ENCODE peak calls at places on chromosome X, in seven cellular contexts. One of them, this sample, is unnamed. For H3K36me3 and H3K27me3, the result is how much of the 10 kb centered on the place peaks cover.

GRCh38 chrX:35809816-35810215 is 11.7 kb downstream of the MAGEB16 start:
- DNase-seq in esophagus muscularis mucosa: no peak
- DNase-seq in mammary epithelial cell: no peak
- DNase-seq in body of pancreas: no peak
- DNase-seq in tibial nerve: no peak
- DNase-seq in NT2/D1: no peak
- DNase-seq in iPS DF 6.9: no peak
- DNase-seq in this sample: no peak

GRCh38 chrX:10165580-10166247 is 8.9 kb downstream of the CLCN4 start:
- DNase-seq in esophagus muscularis mucosa: no peak
- DNase-seq in tibial nerve: no peak
- DNase-seq in iPS DF 6.9: no peak
- DNase-seq in NT2/D1: no peak
- DNase-seq in body of pancreas: no peak
- DNase-seq in mammary epithelial cell: no peak
- DNase-seq in this sample: no peak

GRCh38 chrX:20487227-20487626 is 220.5 kb upstream of the RPS6KA3 start:
- DNase-seq in mammary epithelial cell: peak
- DNase-seq in NT2/D1: no peak
- DNase-seq in esophagus muscularis mucosa: no peak
- DNase-seq in body of pancreas: no peak
- DNase-seq in tibial nerve: no peak
- DNase-seq in iPS DF 6.9: no peak
- DNase-seq in this sample: no peak

GRCh38 chrX:124208675-124209074 is 123.8 kb upstream of the TEX13D start:
- DNase-seq in mammary epithelial cell: no peak
- DNase-seq in NT2/D1: no peak
- DNase-seq in iPS DF 6.9: no peak
- DNase-seq in body of pancreas: no peak
- DNase-seq in tibial nerve: no peak
- DNase-seq in esophagus muscularis mucosa: no peak
- DNase-seq in this sample: no peak

GRCh38 chrX:63275127-63275526 is 76.0 kb downstream of the SPIN4 start:
- DNase-seq in body of pancreas: peak
- DNase-seq in NT2/D1: peak
- DNase-seq in iPS DF 6.9: peak
- DNase-seq in mammary epithelial cell: peak
- DNase-seq in tibial nerve: no peak
- DNase-seq in esophagus muscularis mucosa: no peak
- DNase-seq in this sample: peak

GRCh38 chrX:128807367-128807766 is 715.9 kb downstream of the SMARCA1 start:
- DNase-seq in esophagus muscularis mucosa: no peak
- DNase-seq in body of pancreas: peak
- DNase-seq in tibial nerve: no peak
- DNase-seq in iPS DF 6.9: no peak
- DNase-seq in NT2/D1: no peak
- DNase-seq in mammary epithelial cell: no peak
- DNase-seq in this sample: no peak

GRCh38 chrX:42149281-42149680 is 225.9 kb upstream of the CASK start:
- DNase-seq in esophagus muscularis mucosa: no peak
- DNase-seq in mammary epithelial cell: no peak
- DNase-seq in NT2/D1: no peak
- DNase-seq in tibial nerve: no peak
- DNase-seq in iPS DF 6.9: no peak
- DNase-seq in body of pancreas: no peak
- DNase-seq in this sample: no peak

GRCh38 chrX:66675541-66675940 is 36.7 kb upstream of the EDA2R start:
- DNase-seq in tibial nerve: no peak
- DNase-seq in iPS DF 6.9: no peak
- DNase-seq in NT2/D1: no peak
- DNase-seq in body of pancreas: no peak
- DNase-seq in esophagus muscularis mucosa: no peak
- DNase-seq in mammary epithelial cell: no peak
- DNase-seq in this sample: no peak

GRCh38 chrX:70720721-70721120 is 187.8 kb downstream of the TEX11 start:
- DNase-seq in mammary epithelial cell: no peak
- DNase-seq in NT2/D1: no peak
- DNase-seq in esophagus muscularis mucosa: no peak
- DNase-seq in iPS DF 6.9: no peak
- DNase-seq in body of pancreas: no peak
- DNase-seq in tibial nerve: no peak
- DNase-seq in this sample: no peak

GRCh38 chrX:119206203-119206602 is 29.9 kb upstream of the PGRMC1 start:
- DNase-seq in body of pancreas: no peak
- DNase-seq in esophagus muscularis mucosa: no peak
- DNase-seq in mammary epithelial cell: no peak
- DNase-seq in iPS DF 6.9: no peak
- DNase-seq in NT2/D1: no peak
- DNase-seq in tibial nerve: no peak
- DNase-seq in this sample: no peak

GRCh38 chrX:51461053-51462050 is 35.0 kb downstream of the NUDT11 start:
- DNase-seq in NT2/D1: no peak
- DNase-seq in tibial nerve: peak
- DNase-seq in esophagus muscularis mucosa: no peak
- DNase-seq in mammary epithelial cell: peak
- DNase-seq in body of pancreas: no peak
- DNase-seq in iPS DF 6.9: no peak
- DNase-seq in this sample: no peak

GRCh38 chrX:114924846-114925245 is 92.6 kb downstream of the IL13RA2 start:
- DNase-seq in esophagus muscularis mucosa: no peak
- DNase-seq in iPS DF 6.9: no peak
- DNase-seq in tibial nerve: no peak
- DNase-seq in body of pancreas: no peak
- DNase-seq in mammary epithelial cell: peak
- DNase-seq in NT2/D1: peak
- DNase-seq in this sample: no peak

GRCh38 chrX:72097081-72097480 is 34.6 kb downstream of the RTL5 start:
- DNase-seq in body of pancreas: no peak
- DNase-seq in NT2/D1: no peak
- DNase-seq in esophagus muscularis mucosa: no peak
- DNase-seq in mammary epithelial cell: no peak
- DNase-seq in tibial nerve: no peak
- DNase-seq in iPS DF 6.9: no peak
- DNase-seq in this sample: no peak

GRCh38 chrX:132463411-132463810 is 25.4 kb downstream of the MBNL3 start:
- DNase-seq in NT2/D1: peak
- DNase-seq in body of pancreas: peak
- DNase-seq in tibial nerve: no peak
- DNase-seq in iPS DF 6.9: no peak
- DNase-seq in mammary epithelial cell: no peak
- DNase-seq in esophagus muscularis mucosa: no peak
- DNase-seq in this sample: peak

GRCh38 chrX:9318213-9318612 is 146.6 kb upstream of the TBL1X start:
- DNase-seq in iPS DF 6.9: no peak
- DNase-seq in tibial nerve: no peak
- DNase-seq in NT2/D1: no peak
- DNase-seq in mammary epithelial cell: no peak
- DNase-seq in body of pancreas: no peak
- DNase-seq in esophagus muscularis mucosa: no peak
- DNase-seq in this sample: no peak

GRCh38 chrX:40073439-40074054 is 24.2 kb downstream of the BCOR start:
- DNase-seq in esophagus muscularis mucosa: no peak
- DNase-seq in iPS DF 6.9: no peak
- DNase-seq in tibial nerve: no peak
- DNase-seq in body of pancreas: no peak
- DNase-seq in NT2/D1: no peak
- DNase-seq in mammary epithelial cell: no peak
- DNase-seq in this sample: no peak

GRCh38 chrX:40074080-40074958 is 23.4 kb downstream of the BCOR start:
- DNase-seq in mammary epithelial cell: no peak
- DNase-seq in esophagus muscularis mucosa: no peak
- DNase-seq in tibial nerve: no peak
- DNase-seq in iPS DF 6.9: no peak
- DNase-seq in NT2/D1: no peak
- DNase-seq in body of pancreas: no peak
- DNase-seq in this sample: no peak

GRCh38 chrX:40074959-40075332 is 22.8 kb downstream of the BCOR start:
- DNase-seq in esophagus muscularis mucosa: no peak
- DNase-seq in mammary epithelial cell: no peak
- DNase-seq in NT2/D1: no peak
- DNase-seq in tibial nerve: no peak
- DNase-seq in body of pancreas: no peak
- DNase-seq in iPS DF 6.9: no peak
- DNase-seq in this sample: no peak

GRCh38 chrX:40068048-40068447 is 29.7 kb downstream of the BCOR start:
- DNase-seq in body of pancreas: no peak
- DNase-seq in mammary epithelial cell: peak
- DNase-seq in tibial nerve: no peak
- DNase-seq in esophagus muscularis mucosa: no peak
- DNase-seq in iPS DF 6.9: no peak
- DNase-seq in NT2/D1: no peak
- DNase-seq in this sample: peak

GRCh38 chrX:40072246-40072645 is 25.5 kb downstream of the BCOR start:
- DNase-seq in esophagus muscularis mucosa: no peak
- DNase-seq in mammary epithelial cell: no peak
- DNase-seq in body of pancreas: no peak
- DNase-seq in tibial nerve: no peak
- DNase-seq in NT2/D1: no peak
- DNase-seq in iPS DF 6.9: no peak
- DNase-seq in this sample: no peak
- H3K36me3 ChIP-seq in esophagus muscularis mucosa: half or more
- H3K36me3 ChIP-seq in mammary epithelial cell: under half
- H3K36me3 ChIP-seq in body of pancreas: under half
- H3K36me3 ChIP-seq in tibial nerve: under half
- H3K36me3 ChIP-seq in NT2/D1: half or more
- H3K36me3 ChIP-seq in iPS DF 6.9: under half
- H3K36me3 ChIP-seq in this sample: under half

GRCh38 chrX:6203462-6204215 is 25.0 kb downstream of the NLGN4X start:
- DNase-seq in tibial nerve: no peak
- DNase-seq in NT2/D1: no peak
- DNase-seq in body of pancreas: no peak
- DNase-seq in mammary epithelial cell: no peak
- DNase-seq in iPS DF 6.9: no peak
- DNase-seq in esophagus muscularis mucosa: no peak
- DNase-seq in this sample: no peak
- H3K27me3 ChIP-seq in tibial nerve: under half
- H3K27me3 ChIP-seq in NT2/D1: under half
- H3K27me3 ChIP-seq in body of pancreas: under half
- H3K27me3 ChIP-seq in mammary epithelial cell: under half
- H3K27me3 ChIP-seq in iPS DF 6.9: under half
- H3K27me3 ChIP-seq in esophagus muscularis mucosa: under half
- H3K27me3 ChIP-seq in this sample: under half

DNA sequence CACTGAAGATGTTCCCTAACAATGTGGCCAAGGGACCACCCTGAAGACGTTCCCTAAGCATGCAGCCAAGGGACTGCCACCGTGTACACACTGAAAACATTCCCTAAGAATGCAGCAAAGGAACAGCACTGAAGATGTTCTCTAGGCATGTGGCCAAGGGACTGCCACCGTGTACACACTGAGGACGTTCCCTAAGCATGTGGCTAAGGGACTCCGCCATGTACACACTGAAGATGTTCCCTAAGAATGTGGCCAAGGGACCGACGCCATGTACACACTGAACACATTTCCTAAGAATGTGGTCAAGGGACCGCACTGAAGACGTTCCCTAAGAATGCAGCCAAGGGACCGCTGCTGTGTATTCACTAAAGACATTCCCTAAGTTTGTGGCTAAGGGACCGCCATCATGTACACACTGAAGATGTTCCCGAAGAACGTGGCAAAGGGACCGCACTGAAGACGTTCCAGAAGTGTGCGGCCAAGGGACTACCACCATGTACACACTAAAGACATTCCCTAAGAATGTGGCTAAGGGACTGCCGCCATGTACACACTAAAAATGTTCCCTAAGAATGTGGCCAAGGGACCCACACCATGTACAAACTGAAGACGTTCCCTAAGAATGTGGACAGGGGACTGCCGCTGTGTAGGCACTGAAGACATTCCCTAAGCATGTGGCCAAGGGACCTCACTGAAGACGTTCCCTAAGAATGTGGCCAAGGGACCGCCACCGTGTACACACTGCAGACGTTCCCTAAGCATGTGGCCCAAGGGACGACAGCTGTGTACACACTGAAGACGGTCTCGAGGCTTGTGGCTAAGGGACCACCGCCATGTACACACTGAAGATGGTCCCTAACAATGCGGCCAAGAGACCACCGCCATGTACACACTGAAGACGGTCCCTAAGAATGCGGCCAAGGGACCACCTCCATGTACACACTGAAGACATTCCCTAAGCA is 54.8 kb downstream of the DHRSX start:
- DNase-seq in mammary epithelial cell: no peak
- DNase-seq in iPS DF 6.9: no peak
- DNase-seq in NT2/D1: no peak
- DNase-seq in tibial nerve: no peak
- DNase-seq in esophagus muscularis mucosa: no peak
- DNase-seq in body of pancreas: no peak
- DNase-seq in this sample: no peak
- H3K36me3 ChIP-seq in mammary epithelial cell: under half
- H3K36me3 ChIP-seq in iPS DF 6.9: under half
- H3K36me3 ChIP-seq in NT2/D1: under half
- H3K36me3 ChIP-seq in tibial nerve: under half
- H3K36me3 ChIP-seq in esophagus muscularis mucosa: under half
- H3K36me3 ChIP-seq in body of pancreas: under half
- H3K36me3 ChIP-seq in this sample: under half

GRCh38 chrX:153646620-153647373 is at the start of gene DUSP9:
- DNase-seq in body of pancreas: peak
- DNase-seq in iPS DF 6.9: no peak
- DNase-seq in tibial nerve: no peak
- DNase-seq in esophagus muscularis mucosa: no peak
- DNase-seq in NT2/D1: no peak
- DNase-seq in mammary epithelial cell: no peak
- DNase-seq in this sample: peak

GRCh38 chrX:153645151-153645550 is 1.9 kb upstream of the DUSP9 start:
- DNase-seq in tibial nerve: no peak
- DNase-seq in mammary epithelial cell: no peak
- DNase-seq in iPS DF 6.9: no peak
- DNase-seq in body of pancreas: no peak
- DNase-seq in NT2/D1: no peak
- DNase-seq in esophagus muscularis mucosa: no peak
- DNase-seq in this sample: peak

GRCh38 chrX:153647461-153648357 is 706 bp downstream of the DUSP9 start:
- DNase-seq in esophagus muscularis mucosa: no peak
- DNase-seq in body of pancreas: no peak
- DNase-seq in tibial nerve: no peak
- DNase-seq in NT2/D1: no peak
- DNase-seq in mammary epithelial cell: no peak
- DNase-seq in iPS DF 6.9: no peak
- DNase-seq in this sample: peak

GRCh38 chrX:153644356-153645125 is 2.5 kb upstream of the DUSP9 start:
- DNase-seq in esophagus muscularis mucosa: no peak
- DNase-seq in mammary epithelial cell: no peak
- DNase-seq in body of pancreas: no peak
- DNase-seq in tibial nerve: no peak
- DNase-seq in iPS DF 6.9: no peak
- DNase-seq in NT2/D1: no peak
- DNase-seq in this sample: peak

DNA sequence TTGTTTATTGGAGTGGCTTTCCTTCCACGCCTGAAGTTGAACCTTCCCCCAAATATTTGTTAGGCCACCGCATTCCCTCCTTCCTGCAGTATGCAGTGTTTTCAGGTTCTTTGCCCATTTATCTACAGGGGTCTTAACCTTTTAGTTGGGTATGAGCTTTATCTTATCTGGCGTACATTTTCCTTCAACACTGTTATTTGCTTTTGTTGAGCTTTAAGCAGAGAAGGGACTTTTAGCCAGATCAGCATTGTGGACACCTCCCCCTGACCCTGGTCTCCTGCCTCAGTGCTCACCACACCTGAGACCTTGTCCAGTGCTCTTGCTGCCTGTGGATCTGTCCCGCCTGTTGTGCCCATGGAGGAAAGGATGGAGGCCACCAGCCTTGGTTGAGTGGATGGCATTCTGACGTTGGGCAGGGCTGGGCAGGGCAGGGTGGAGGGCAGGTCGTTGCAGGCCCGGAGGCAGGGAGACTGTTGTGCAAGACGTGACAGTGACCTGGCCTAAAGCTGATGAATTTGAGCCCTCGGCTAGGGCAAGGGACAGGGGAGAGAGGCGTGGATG is 1.0 kb upstream of the DUSP9 start:
- DNase-seq in tibial nerve: no peak
- DNase-seq in esophagus muscularis mucosa: no peak
- DNase-seq in iPS DF 6.9: no peak
- DNase-seq in body of pancreas: no peak
- DNase-seq in mammary epithelial cell: no peak
- DNase-seq in NT2/D1: no peak
- DNase-seq in this sample: peak
- H3K27me3 ChIP-seq in tibial nerve: half or more
- H3K27me3 ChIP-seq in esophagus muscularis mucosa: under half
- H3K27me3 ChIP-seq in iPS DF 6.9: half or more
- H3K27me3 ChIP-seq in body of pancreas: under half
- H3K27me3 ChIP-seq in mammary epithelial cell: under half
- H3K27me3 ChIP-seq in NT2/D1: half or more
- H3K27me3 ChIP-seq in this sample: half or more

This sample was measured in H7.